ENCODE peak calls at places on chromosomes 7 and 10, in seven cellular contexts. F, G, Z, N, Q, M and C are unnamed samples.

GRCh38 chr10:18753496-18753895 is 94.3 kb downstream of the ARL5B start:
- DNase-seq in G (no peak), N (no peak), F (no peak), Z (no peak), Q (no peak), M (no peak), C (no peak)

GRCh38 chr10:93095225-93095624 is 21.5 kb downstream of the CYP26A1 start:
- DNase-seq in F (no peak), Q (no peak), Z (no peak), G (no peak), N (no peak), M (peak), C (no peak)

GRCh38 chr10:61140765-61141392 is 196.9 kb upstream of the RHOBTB1 start:
- DNase-seq in N (peak), Z (peak), M (peak), G (peak), Q (no peak), F (peak), C (peak)

GRCh38 chr10:8078027-8078426 is 23.5 kb downstream of the GATA3 start:
- DNase-seq in Q (no peak), Z (no peak), F (no peak), G (no peak), M (peak), N (no peak), C (no peak)

GRCh38 chr10:36475746-36476145 is 649.7 kb upstream of the ANKRD30A start:
- DNase-seq in M (no peak), Z (no peak), Q (no peak), F (no peak), N (no peak), G (no peak), C (no peak)

GRCh38 chr10:124306922-124307371 is 111.8 kb downstream of the OAT start:
- DNase-seq in Q (no peak), N (no peak), G (no peak), F (no peak), Z (peak), M (no peak), C (peak)

GRCh38 chr7:82736633-82737032 is 293.1 kb upstream of the CACNA2D1 start:
- DNase-seq in M (no peak), N (no peak), Z (no peak), Q (no peak), F (no peak), G (no peak), C (no peak)

GRCh38 chr10:104267721-104268690 is 978 bp upstream of the GSTO2 start:
- DNase-seq in F (no peak), Q (no peak), M (no peak), G (no peak), Z (no peak), N (no peak), C (no peak)

GRCh38 chr7:105493196-105493927 is 28.7 kb downstream of the PUS7 start:
- DNase-seq in Z (peak), N (no peak), F (no peak), Q (no peak), M (no peak), G (no peak), C (no peak)

GRCh38 chr7:33495207-33495606 is 365.8 kb downstream of the BBS9 start:
- DNase-seq in F (peak), G (no peak), N (peak), M (peak), Z (peak), Q (no peak), C (peak)

GRCh38 chr10:125707852-125708468 is 11.5 kb upstream of the EDRF1 start:
- DNase-seq in G (no peak), N (peak), Z (peak), M (no peak), F (peak), Q (no peak), C (peak)

GRCh38 chr10:20593649-20594048 is 303.5 kb downstream of the NEBL start:
- DNase-seq in N (no peak), Z (peak), Q (no peak), M (peak), F (peak), G (no peak), C (no peak)

GRCh38 chr10:110610308-110610774 is 33.8 kb upstream of the RBM20 start:
- DNase-seq in F (peak), Q (peak), G (peak), M (peak), N (peak), Z (peak), C (peak)

GRCh38 chr10:101536800-101537199 is 51.3 kb downstream of the POLL start:
- DNase-seq in Q (peak), F (no peak), N (peak), G (no peak), Z (no peak), M (peak), C (peak)

GRCh38 chr10:114694735-114695134 is 36.7 kb upstream of the ABLIM1 start:
- DNase-seq in N (peak), Z (no peak), F (no peak), M (peak), G (no peak), Q (peak), C (no peak)

GRCh38 chr10:114605155-114605797 is 52.8 kb downstream of the ABLIM1 start:
- DNase-seq in F (no peak), Z (no peak), G (no peak), M (no peak), Q (no peak), N (no peak), C (no peak)

GRCh38 chr10:21399392-21400015 is 126.0 kb downstream of the SKIDA1 start:
- DNase-seq in F (peak), G (peak), Q (no peak), M (no peak), N (peak), Z (peak), C (peak)

GRCh38 chr7:7416031-7416968 is 119.4 kb downstream of the COL28A1 start:
- DNase-seq in F (peak), G (no peak), Q (no peak), Z (peak), M (no peak), N (no peak), C (no peak)

GRCh38 chr7:36690514-36691187 is 33.6 kb downstream of the AOAH start:
- DNase-seq in N (no peak), F (no peak), Z (no peak), Q (no peak), M (no peak), G (no peak), C (no peak)

GRCh38 chr10:78621183-78621789 is 447.5 kb upstream of the ZMIZ1 start:
- DNase-seq in Z (peak), F (no peak), M (no peak), Q (no peak), G (peak), N (no peak), C (no peak)

GRCh38 chr10:32148864-32149256 is 92.6 kb upstream of the KIF5B start:
- DNase-seq in G (no peak), N (no peak), M (no peak), Z (no peak), Q (no peak), F (no peak), C (no peak)

GRCh38 chr7:28627263-28627653 is 214.9 kb downstream of the CREB5 start:
- DNase-seq in Z (peak), M (no peak), F (no peak), N (no peak), G (no peak), Q (no peak), C (no peak)

GRCh38 chr10:70132098-70133029 is at the start of gene AIFM2:
- DNase-seq in G (peak), M (peak), Q (peak), F (peak), Z (peak), N (peak), C (peak)

GRCh38 chr7:29977926-29978652 is 11.5 kb downstream of the SCRN1 start:
- DNase-seq in M (peak), F (no peak), G (no peak), Q (no peak), Z (no peak), N (peak), C (no peak)
- TF ChIP-seq CTCF in M (peak), F (no peak), G (no peak), Q (no peak), Z (no peak), N (no peak), C (no peak)

GRCh38 chr10:122725006-122725405 is 25.4 kb upstream of the C10orf120 start:
- DNase-seq in F (no peak), N (no peak), G (no peak), Z (no peak), M (no peak), Q (no peak), C (no peak)

GRCh38 chr10:122721111-122721510 is 21.5 kb upstream of the C10orf120 start:
- DNase-seq in Z (no peak), F (no peak), M (no peak), N (no peak), Q (no peak), G (no peak), C (no peak)

GRCh38 chr10:122727426-122727825 is 27.8 kb upstream of the C10orf120 start:
- DNase-seq in N (no peak), Q (no peak), F (no peak), G (no peak), M (no peak), Z (no peak), C (no peak)

GRCh38 chr10:122730238-122730637 is 30.6 kb upstream of the C10orf120 start:
- DNase-seq in G (no peak), Z (no peak), N (no peak), M (no peak), Q (no peak), F (no peak), C (no peak)

GRCh38 chr10:122725768-122726167 is 26.1 kb upstream of the C10orf120 start:
- DNase-seq in M (peak), Z (no peak), G (no peak), F (no peak), N (no peak), Q (no peak), C (no peak)
- TF ChIP-seq CTCF in M (peak), Z (no peak), G (no peak), F (no peak), N (no peak), Q (no peak), C (no peak)

GRCh38 chr7:117157121-117157870 is 165.6 kb downstream of the WNT2 start:
- DNase-seq in G (peak), Z (peak), M (no peak), Q (no peak), F (peak), N (no peak), C (peak)
- TF ChIP-seq CTCF in G (no peak), Z (peak), M (peak), Q (no peak), F (peak), N (peak), C (peak)

GRCh38 chr7:91953618-91954017 is 13.0 kb downstream of the AKAP9 start:
- DNase-seq in M (peak), N (no peak), G (no peak), Q (no peak), F (peak), Z (peak), C (no peak)
- TF ChIP-seq CTCF in M (peak), N (peak), G (no peak), Q (peak), F (peak), Z (no peak), C (peak)